ENCODE peak calls at places on chromosomes 13 and 19, in six cellular contexts. E is heart left ventricle, C is tibial artery, U is DND-41, Z is GM12865, X is A549. V is an unnamed sample.

GRCh38 chr13:92260363-92260762 is 861.9 kb downstream of the GPC5 start:
- DNase-seq in E (no peak), C (no peak), U (no peak), Z (peak), X (no peak), V (peak)

GRCh38 chr13:48782429-48782840 is 128.7 kb downstream of the CYSLTR2 start:
- DNase-seq in E (no peak), C (no peak), U (no peak), Z (no peak), X (no peak), V (no peak)

GRCh38 chr13:84400711-84401110 is 518.4 kb upstream of the SLITRK1 start:
- DNase-seq in E (no peak), C (no peak), U (no peak), Z (no peak), X (no peak), V (no peak)

GRCh38 chr19:16661480-16662034 is 618 bp downstream of the TMEM38A start:
- DNase-seq in E (peak), C (peak), U (no peak), Z (peak), X (no peak), V (no peak)

GRCh38 chr13:111011899-111012298 is 97.0 kb upstream of the ANKRD10 start:
- DNase-seq in E (no peak), C (no peak), U (no peak), Z (peak), X (no peak), V (no peak)

GRCh38 chr13:29427937-29428309 is 167.6 kb downstream of the SLC7A1 start:
- DNase-seq in E (no peak), C (no peak), U (no peak), Z (no peak), X (no peak), V (no peak)

GRCh38 chr19:40995355-40995754 is 4.3 kb downstream of the CYP2B6 start:
- DNase-seq in E (no peak), C (no peak), U (no peak), Z (no peak), X (no peak), V (no peak)

GRCh38 chr19:49672131-49672919 is 4.7 kb upstream of the PRMT1 start:
- DNase-seq in E (peak), C (peak), U (peak), Z (peak), X (peak), V (no peak)

GRCh38 chr13:109782823-109783411 is 3.5 kb downstream of the IRS2 start:
- DNase-seq in E (no peak), C (no peak), U (no peak), Z (no peak), X (no peak), V (no peak)

GRCh38 chr13:98606296-98606695 is 29.4 kb upstream of the STK24 start:
- DNase-seq in E (no peak), C (no peak), U (no peak), Z (no peak), X (no peak), V (no peak)

GRCh38 chr13:93867481-93867880 is 612.0 kb downstream of the DCT start:
- DNase-seq in E (no peak), C (no peak), U (no peak), Z (no peak), X (no peak), V (no peak)

GRCh38 chr19:14089662-14090508 is 666 bp downstream of the SAMD1 start:
- DNase-seq in E (peak), C (peak), U (peak), Z (peak), X (no peak), V (no peak)

GRCh38 chr19:18399008-18399407 is 1.6 kb upstream of the LRRC25 start:
- DNase-seq in E (no peak), C (peak), U (no peak), Z (no peak), X (no peak), V (no peak)

GRCh38 chr13:46374710-46375109 is 12.3 kb downstream of the RUBCNL start:
- DNase-seq in E (no peak), C (no peak), U (no peak), Z (no peak), X (no peak), V (no peak)

GRCh38 chr13:46378411-46378810 is 8.6 kb downstream of the RUBCNL start:
- DNase-seq in E (no peak), C (no peak), U (no peak), Z (no peak), X (no peak), V (no peak)

GRCh38 chr13:46380242-46380641 is 6.8 kb downstream of the RUBCNL start:
- DNase-seq in E (no peak), C (no peak), U (no peak), Z (peak), X (no peak), V (no peak)

GRCh38 chr13:46373623-46374022 is 13.4 kb downstream of the RUBCNL start:
- DNase-seq in E (no peak), C (no peak), U (no peak), Z (no peak), X (no peak), V (no peak)

DNA sequence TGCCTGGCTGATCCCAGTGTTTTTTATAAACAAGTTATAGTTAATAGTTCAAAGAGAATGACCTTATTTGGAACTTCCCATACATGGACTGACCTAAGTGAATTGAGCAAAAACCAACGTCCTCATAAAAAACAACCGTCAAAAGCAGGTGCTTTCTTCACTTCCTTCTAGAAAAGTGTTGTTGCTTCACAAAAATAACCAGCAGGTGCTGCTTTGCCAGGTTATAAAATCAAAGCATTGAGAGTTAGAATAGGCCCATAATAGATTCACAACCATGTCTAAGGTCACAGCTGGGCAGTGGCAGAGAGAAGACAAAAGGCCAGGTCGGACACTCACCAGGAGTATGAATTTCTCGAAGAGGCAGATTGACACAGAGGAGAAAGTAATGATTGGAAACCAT is 9.5 kb downstream of the RUBCNL start:
- DNase-seq in E (no peak), C (no peak), U (no peak), Z (peak), X (no peak), V (no peak)
- H3K4me3 ChIP-seq in E (no peak), C (no peak), U (no peak), Z (no peak), X (no peak), V (no peak)

GRCh38 chr19:38900816-38901215 is 1.0 kb downstream of the NFKBIB start:
- DNase-seq in E (no peak), C (no peak), U (no peak), Z (no peak), X (no peak), V (no peak)
- H3K4me3 ChIP-seq in E (peak), C (peak), U (peak), Z (peak), X (peak), V (peak)

DNA sequence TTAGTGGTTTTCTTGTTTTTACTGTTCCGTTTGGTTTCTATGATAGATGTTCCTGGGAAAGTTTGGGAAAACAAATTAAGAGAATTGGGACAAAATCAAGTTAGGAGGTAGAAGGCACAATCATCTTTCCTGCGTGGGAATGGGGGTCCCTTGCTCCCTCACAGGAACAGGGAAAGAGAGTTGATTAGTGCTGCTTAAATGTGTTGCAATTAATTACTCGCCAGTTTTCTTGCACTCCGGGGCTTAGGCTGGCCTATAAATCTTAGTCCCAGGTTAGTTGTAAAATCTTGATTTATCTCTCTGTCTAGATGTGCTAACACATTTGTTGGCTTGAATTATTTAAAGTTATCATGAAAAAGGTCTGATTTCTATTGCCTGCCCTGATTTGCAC is 10.0 kb downstream of the B3GLCT start:
- DNase-seq in E (no peak), C (no peak), U (no peak), Z (no peak), X (no peak), V (no peak)
- H3K4me3 ChIP-seq in E (no peak), C (no peak), U (no peak), Z (no peak), X (no peak), V (no peak)

GRCh38 chr13:44223785-44224432 is 149.7 kb upstream of the SERP2 start:
- DNase-seq in E (no peak), C (peak), U (no peak), Z (no peak), X (no peak), V (no peak)

GRCh38 chr13:44221657-44222056 is 152.0 kb upstream of the SERP2 start:
- DNase-seq in E (no peak), C (no peak), U (no peak), Z (no peak), X (no peak), V (no peak)

GRCh38 chr13:44220948-44221347 is 152.7 kb upstream of the SERP2 start:
- DNase-seq in E (no peak), C (peak), U (no peak), Z (no peak), X (no peak), V (no peak)

GRCh38 chr13:44219808-44220544 is 153.6 kb upstream of the SERP2 start:
- DNase-seq in E (no peak), C (no peak), U (no peak), Z (no peak), X (peak), V (no peak)

GRCh38 chr13:44218501-44219240 is 155.0 kb upstream of the SERP2 start:
- DNase-seq in E (peak), C (peak), U (no peak), Z (no peak), X (no peak), V (no peak)
- H3K4me3 ChIP-seq in E (no peak), C (no peak), U (no peak), Z (no peak), X (no peak), V (no peak)

DNA sequence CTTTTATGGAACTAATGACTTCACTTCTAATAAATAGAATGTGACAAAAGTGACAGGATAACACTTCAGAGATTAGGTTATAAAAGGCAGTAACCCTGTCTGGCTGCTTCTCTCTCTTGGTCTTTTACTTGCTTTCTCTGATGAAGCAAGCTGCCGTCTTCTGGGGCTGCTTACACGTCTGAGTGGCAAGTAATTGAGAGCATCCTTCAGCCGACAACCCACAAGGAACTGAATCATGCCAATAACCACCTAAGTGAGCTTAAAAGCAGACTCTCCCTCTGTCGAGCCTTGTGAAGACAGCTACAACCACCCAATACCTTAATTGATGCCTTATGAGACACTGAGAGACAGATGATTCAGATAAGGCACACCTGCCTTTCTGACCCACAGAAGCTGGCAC is 1091.2 kb downstream of the SLITRK1 start:
- DNase-seq in E (no peak), C (no peak), U (no peak), Z (no peak), X (no peak), V (no peak)
- H3K4me3 ChIP-seq in E (no peak), C (no peak), U (no peak), Z (no peak), X (no peak), V (no peak)

GRCh38 chr13:41956272-41956671 is 4.6 kb downstream of the VWA8 start:
- DNase-seq in E (no peak), C (no peak), U (no peak), Z (no peak), X (no peak), V (no peak)

GRCh38 chr13:41952749-41953148 is 8.2 kb downstream of the VWA8 start:
- DNase-seq in E (no peak), C (no peak), U (no peak), Z (no peak), X (no peak), V (no peak)

GRCh38 chr13:41954226-41954625 is 6.7 kb downstream of the VWA8 start:
- DNase-seq in E (no peak), C (no peak), U (no peak), Z (no peak), X (no peak), V (no peak)

GRCh38 chr13:41960195-41960699 is 662 bp downstream of the VWA8 start:
- DNase-seq in E (no peak), C (no peak), U (no peak), Z (no peak), X (peak), V (no peak)

GRCh38 chr13:41955605-41956004 is 5.3 kb downstream of the VWA8 start:
- DNase-seq in E (no peak), C (no peak), U (no peak), Z (no peak), X (no peak), V (no peak)
- H3K4me3 ChIP-seq in E (no peak), C (no peak), U (no peak), Z (no peak), X (no peak), V (no peak)